ENCODE peak calls at places on chromosomes 13 and 19, in five cellular contexts. Q is NCI-H748 treated with DMSO at 0.1 percent for 48 hours; M is left lung; Y is dermis microvascular lymphatic vessel endothelial cell; T is stimulated activated CD4-positive, alpha-beta T cell treated with anti-CD3 and anti-CD28 coated beads, Interleukin-12 subunit alpha, Interleukin-12 subunit beta, amount 100 ng/mL, for 4 hours. A is an unnamed sample.

GRCh38 chr19:33085570-33086128 is 4.7 kb downstream of the GPATCH1 start:
- DNase-seq in M (no peak), Q (no peak), T (no peak), Y (no peak), A (no peak)

GRCh38 chr19:30695171-30695875 is 323.1 kb downstream of the ZNF536 start:
- DNase-seq in T (no peak), Y (no peak), M (no peak), Q (no peak), A (no peak)

GRCh38 chr19:7994923-7995682 is 10.3 kb downstream of the ELAVL1 start:
- DNase-seq in T (no peak), Q (no peak), Y (no peak), M (no peak), A (no peak)

GRCh38 chr13:99862243-99862642 is 109.3 kb downstream of the ZIC5 start:
- DNase-seq in Y (no peak), Q (no peak), M (no peak), T (no peak), A (no peak)

GRCh38 chr13:44237276-44237767 is 136.3 kb upstream of the SERP2 start:
- DNase-seq in Y (peak), M (peak), T (no peak), Q (no peak), A (peak)

GRCh38 chr19:32388393-32388724 is 17.2 kb upstream of the DPY19L3 start:
- DNase-seq in Y (no peak), T (no peak), M (no peak), Q (no peak), A (no peak)

GRCh38 chr13:107025991-107026390 is 458.1 kb upstream of the ARGLU1 start:
- DNase-seq in T (no peak), M (no peak), Y (peak), Q (no peak), A (peak)

GRCh38 chr19:19434483-19435045 is 29.1 kb downstream of the GATAD2A start:
- DNase-seq in Y (no peak), Q (no peak), T (no peak), M (no peak), A (peak)

GRCh38 chr13:30334663-30335386 is 27.5 kb upstream of the KATNAL1 start:
- DNase-seq in Y (peak), M (no peak), T (no peak), Q (peak), A (peak)

GRCh38 chr13:103140001-103140671 is 73.9 kb upstream of the SLC10A2 start:
- DNase-seq in M (no peak), Y (no peak), T (no peak), Q (no peak), A (no peak)

GRCh38 chr19:6218497-6219146 is 61.2 kb downstream of the MLLT1 start:
- DNase-seq in Q (no peak), T (peak), M (peak), Y (peak), A (peak)

GRCh38 chr13:38752726-38753125 is 65.8 kb downstream of the FREM2 start:
- DNase-seq in M (no peak), Y (no peak), Q (peak), T (no peak), A (no peak)

GRCh38 chr13:113730145-113730750 is 28.8 kb upstream of the TMEM255B start:
- DNase-seq in Y (no peak), Q (no peak), M (no peak), T (no peak), A (no peak)

GRCh38 chr13:19864018-19864338 is 529 bp upstream of the ZMYM5 start:
- DNase-seq in Y (no peak), M (peak), T (peak), Q (peak), A (no peak)

GRCh38 chr13:112879283-112879833 is 89.7 kb upstream of the MCF2L start:
- DNase-seq in Q (no peak), M (peak), T (no peak), Y (no peak), A (no peak)

GRCh38 chr13:109938255-109938936 is 152.0 kb upstream of the IRS2 start:
- DNase-seq in Y (no peak), M (no peak), Q (no peak), T (no peak), A (no peak)

GRCh38 chr19:7200739-7201138 is 93.5 kb downstream of the INSR start:
- DNase-seq in Y (no peak), M (no peak), Q (no peak), T (no peak), A (no peak)

GRCh38 chr19:13015361-13016231 is 20.3 kb downstream of the NFIX start:
- DNase-seq in Q (no peak), Y (no peak), M (no peak), T (no peak), A (no peak)

GRCh38 chr19:3343619-3344502 is 22.5 kb upstream of the NFIC start:
- DNase-seq in T (no peak), Y (peak), M (peak), Q (no peak), A (peak)

GRCh38 chr19:39053276-39054090 is 21.1 kb upstream of the FBXO27 start:
- DNase-seq in Y (no peak), M (no peak), Q (no peak), T (no peak), A (no peak)

GRCh38 chr13:50990540-50991506 is 81.2 kb downstream of the RNASEH2B start:
- DNase-seq in M (peak), Y (no peak), T (no peak), Q (peak), A (no peak)

GRCh38 chr13:29933401-29933800 is 83.0 kb upstream of the UBL3 start:
- DNase-seq in Y (no peak), T (no peak), M (no peak), Q (no peak), A (no peak)

GRCh38 chr13:98232456-98232855 is 55.4 kb upstream of the RNF113B start:
- DNase-seq in Q (no peak), Y (no peak), T (no peak), M (no peak), A (no peak)

GRCh38 chr13:112616586-112617381 is 28.8 kb upstream of the TUBGCP3 start:
- DNase-seq in Q (peak), M (no peak), T (no peak), Y (peak), A (peak)

GRCh38 chr13:48068036-48068435 is 26.9 kb downstream of the MED4 start:
- DNase-seq in Y (no peak), M (no peak), T (no peak), Q (no peak), A (no peak)

GRCh38 chr19:54882758-54883157 is 8.7 kb downstream of the FCAR start:
- DNase-seq in Y (no peak), M (no peak), Q (no peak), T (no peak), A (peak)

GRCh38 chr13:73073050-73073449 is 14.2 kb downstream of the KLF5 start:
- DNase-seq in M (no peak), Q (no peak), T (no peak), Y (no peak), A (no peak)

GRCh38 chr19:1829958-1830357 is 17.9 kb upstream of the ATP8B3 start:
- DNase-seq in Y (no peak), M (no peak), Q (no peak), T (no peak), A (no peak)

GRCh38 chr19:897442-898039 is 4.3 kb downstream of the RNU6-9 start:
- DNase-seq in M (no peak), Q (no peak), T (no peak), Y (no peak), A (no peak)

GRCh38 chr19:32652893-32653625 is 21.9 kb downstream of the ANKRD27 start:
- DNase-seq in Q (no peak), Y (peak), M (peak), T (no peak), A (peak)

GRCh38 chr19:19170053-19170945 is at the start of gene MEF2B:
- DNase-seq in M (peak), Q (peak), Y (peak), T (peak), A (peak)

GRCh38 chr19:6066661-6067646 is 43.3 kb downstream of the RFX2 start:
- DNase-seq in Y (peak), T (no peak), M (peak), Q (peak), A (peak)

GRCh38 chr13:20006206-20006605 is 47.7 kb downstream of the ZMYM2 start:
- DNase-seq in M (no peak), Y (no peak), T (no peak), Q (no peak), A (no peak)

GRCh38 chr19:14517840-14518505 is at the start of gene DNAJB1:
- DNase-seq in Y (no peak), M (peak), Q (no peak), T (peak), A (peak)

GRCh38 chr13:113792236-113792770 is 33.3 kb downstream of the TMEM255B start:
- DNase-seq in T (no peak), Y (no peak), M (no peak), Q (no peak), A (no peak)

GRCh38 chr19:2171349-2172145 is 7.8 kb downstream of the DOT1L start:
- DNase-seq in Y (no peak), M (no peak), Q (no peak), T (peak), A (no peak)